ENCODE peak calls at places on chromosomes 6 and 20, in seven cellular contexts. One of them, this sample, is unnamed.

GRCh38 chr6:55836481-55836880 is 38.9 kb downstream of the BMP5 start:
- DNase-seq in GM12878: no peak
- DNase-seq in endothelial cell of umbilical vein: no peak
- DNase-seq in heart left ventricle: no peak
- DNase-seq in astrocyte: no peak
- DNase-seq in coronary artery: no peak
- DNase-seq in pancreas: no peak
- DNase-seq in this sample: no peak

GRCh38 chr6:155108070-155108815 is 113.1 kb downstream of the TIAM2 start:
- DNase-seq in heart left ventricle: no peak
- DNase-seq in endothelial cell of umbilical vein: peak
- DNase-seq in GM12878: no peak
- DNase-seq in coronary artery: no peak
- DNase-seq in pancreas: no peak
- DNase-seq in astrocyte: peak
- DNase-seq in this sample: no peak

GRCh38 chr6:26553264-26553738 is 15.1 kb downstream of the HMGN4 start:
- DNase-seq in endothelial cell of umbilical vein: peak
- DNase-seq in coronary artery: no peak
- DNase-seq in astrocyte: peak
- DNase-seq in pancreas: peak
- DNase-seq in heart left ventricle: peak
- DNase-seq in GM12878: no peak
- DNase-seq in this sample: peak

GRCh38 chr6:139982652-139983051 is 608.2 kb upstream of the CITED2 start:
- DNase-seq in endothelial cell of umbilical vein: peak
- DNase-seq in coronary artery: no peak
- DNase-seq in pancreas: no peak
- DNase-seq in GM12878: no peak
- DNase-seq in heart left ventricle: no peak
- DNase-seq in astrocyte: peak
- DNase-seq in this sample: no peak

GRCh38 chr6:38404355-38404754 is 235.4 kb downstream of the BTBD9 start:
- DNase-seq in GM12878: peak
- DNase-seq in coronary artery: no peak
- DNase-seq in endothelial cell of umbilical vein: peak
- DNase-seq in astrocyte: peak
- DNase-seq in pancreas: no peak
- DNase-seq in heart left ventricle: no peak
- DNase-seq in this sample: no peak

GRCh38 chr20:25341716-25342680 is 48.6 kb downstream of the ABHD12 start:
- DNase-seq in pancreas: no peak
- DNase-seq in endothelial cell of umbilical vein: no peak
- DNase-seq in coronary artery: no peak
- DNase-seq in heart left ventricle: no peak
- DNase-seq in GM12878: no peak
- DNase-seq in astrocyte: peak
- DNase-seq in this sample: no peak

GRCh38 chr6:28488916-28489365 is 26.7 kb downstream of the GPX6 start:
- DNase-seq in heart left ventricle: no peak
- DNase-seq in GM12878: peak
- DNase-seq in astrocyte: peak
- DNase-seq in endothelial cell of umbilical vein: peak
- DNase-seq in coronary artery: no peak
- DNase-seq in pancreas: no peak
- DNase-seq in this sample: no peak

GRCh38 chr20:25310268-25310920 is 62.5 kb downstream of the PYGB start:
- DNase-seq in heart left ventricle: no peak
- DNase-seq in coronary artery: no peak
- DNase-seq in astrocyte: peak
- DNase-seq in pancreas: peak
- DNase-seq in endothelial cell of umbilical vein: peak
- DNase-seq in GM12878: peak
- DNase-seq in this sample: no peak

GRCh38 chr6:31569861-31570536 is 2.1 kb upstream of the LTA start:
- DNase-seq in GM12878: no peak
- DNase-seq in pancreas: no peak
- DNase-seq in coronary artery: no peak
- DNase-seq in heart left ventricle: no peak
- DNase-seq in astrocyte: no peak
- DNase-seq in endothelial cell of umbilical vein: no peak
- DNase-seq in this sample: no peak

GRCh38 chr20:34061695-34062094 is 50.3 kb downstream of the EIF2S2 start:
- DNase-seq in endothelial cell of umbilical vein: no peak
- DNase-seq in heart left ventricle: no peak
- DNase-seq in astrocyte: no peak
- DNase-seq in pancreas: no peak
- DNase-seq in GM12878: peak
- DNase-seq in coronary artery: no peak
- DNase-seq in this sample: no peak

GRCh38 chr6:43842231-43842794 is 72.3 kb downstream of the VEGFA start:
- DNase-seq in heart left ventricle: no peak
- DNase-seq in pancreas: no peak
- DNase-seq in astrocyte: peak
- DNase-seq in GM12878: no peak
- DNase-seq in endothelial cell of umbilical vein: no peak
- DNase-seq in coronary artery: no peak
- DNase-seq in this sample: no peak

GRCh38 chr6:111604259-111605099 is 1.2 kb downstream of the TRAF3IP2 start:
- DNase-seq in coronary artery: peak
- DNase-seq in astrocyte: peak
- DNase-seq in endothelial cell of umbilical vein: peak
- DNase-seq in heart left ventricle: peak
- DNase-seq in GM12878: no peak
- DNase-seq in pancreas: peak
- DNase-seq in this sample: peak

GRCh38 chr6:77341058-77341986 is 122.0 kb downstream of the HTR1B start:
- DNase-seq in astrocyte: no peak
- DNase-seq in GM12878: no peak
- DNase-seq in endothelial cell of umbilical vein: peak
- DNase-seq in heart left ventricle: peak
- DNase-seq in coronary artery: no peak
- DNase-seq in pancreas: peak
- DNase-seq in this sample: no peak

GRCh38 chr6:154502564-154502963 is 7.9 kb downstream of the CNKSR3 start:
- DNase-seq in heart left ventricle: no peak
- DNase-seq in coronary artery: no peak
- DNase-seq in endothelial cell of umbilical vein: no peak
- DNase-seq in pancreas: no peak
- DNase-seq in GM12878: no peak
- DNase-seq in astrocyte: no peak
- DNase-seq in this sample: no peak

GRCh38 chr20:34941224-34941623 is 14.4 kb downstream of the GSS start:
- DNase-seq in coronary artery: no peak
- DNase-seq in heart left ventricle: no peak
- DNase-seq in astrocyte: no peak
- DNase-seq in pancreas: no peak
- DNase-seq in endothelial cell of umbilical vein: peak
- DNase-seq in GM12878: no peak
- DNase-seq in this sample: no peak

GRCh38 chr20:13947719-13948118 is 42.7 kb downstream of the SEL1L2 start:
- DNase-seq in coronary artery: no peak
- DNase-seq in astrocyte: no peak
- DNase-seq in GM12878: no peak
- DNase-seq in heart left ventricle: no peak
- DNase-seq in endothelial cell of umbilical vein: no peak
- DNase-seq in pancreas: no peak
- DNase-seq in this sample: no peak

GRCh38 chr6:20186981-20187380 is 25.3 kb downstream of the MBOAT1 start:
- DNase-seq in GM12878: no peak
- DNase-seq in endothelial cell of umbilical vein: no peak
- DNase-seq in pancreas: no peak
- DNase-seq in coronary artery: no peak
- DNase-seq in astrocyte: peak
- DNase-seq in heart left ventricle: no peak
- DNase-seq in this sample: no peak

GRCh38 chr6:166855416-166855815 is 100.9 kb downstream of the RNASET2 start:
- DNase-seq in coronary artery: no peak
- DNase-seq in heart left ventricle: no peak
- DNase-seq in astrocyte: no peak
- DNase-seq in GM12878: no peak
- DNase-seq in pancreas: no peak
- DNase-seq in endothelial cell of umbilical vein: no peak
- DNase-seq in this sample: no peak

GRCh38 chr6:156943167-156943566 is 166.0 kb downstream of the ARID1B start:
- DNase-seq in astrocyte: peak
- DNase-seq in heart left ventricle: no peak
- DNase-seq in GM12878: no peak
- DNase-seq in coronary artery: no peak
- DNase-seq in pancreas: no peak
- DNase-seq in endothelial cell of umbilical vein: no peak
- DNase-seq in this sample: no peak
- TF ChIP-seq CTCF in astrocyte: no peak
- TF ChIP-seq CTCF in heart left ventricle: no peak
- TF ChIP-seq CTCF in GM12878: no peak
- TF ChIP-seq CTCF in coronary artery: no peak
- TF ChIP-seq CTCF in pancreas: no peak
- TF ChIP-seq CTCF in endothelial cell of umbilical vein: no peak
- TF ChIP-seq CTCF in this sample: no peak

DNA sequence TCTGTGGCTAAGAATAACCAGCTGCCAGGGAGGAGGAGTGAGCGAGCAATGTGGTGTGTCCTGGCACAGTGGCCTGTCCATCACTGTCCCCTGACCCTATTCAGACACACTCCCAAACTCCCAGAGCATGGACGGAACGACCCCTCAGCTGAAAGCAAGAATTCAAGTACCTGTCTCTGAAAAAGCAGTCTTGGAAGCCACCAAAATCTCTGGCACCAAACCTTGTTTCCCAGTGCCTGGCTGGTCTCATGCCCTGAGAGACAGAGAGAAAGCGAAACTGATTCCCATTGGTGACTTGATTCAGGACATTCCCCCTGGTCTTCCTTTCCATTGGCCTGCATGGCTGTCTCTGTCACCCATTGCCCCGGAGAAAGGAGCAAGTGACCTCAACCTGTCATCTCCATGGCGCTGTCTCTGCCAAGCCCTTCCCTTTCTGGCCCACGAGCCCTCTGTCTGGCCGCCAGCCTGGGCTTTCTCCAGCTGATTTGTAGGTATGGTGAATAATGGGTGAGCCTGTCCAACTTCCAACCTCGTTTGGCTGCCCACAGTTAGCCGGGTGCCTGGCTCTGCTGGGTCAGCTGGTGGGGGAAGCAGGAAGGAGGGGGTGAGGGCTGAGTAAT is at the start of gene DDO:
- DNase-seq in heart left ventricle: peak
- DNase-seq in coronary artery: peak
- DNase-seq in pancreas: peak
- DNase-seq in astrocyte: peak
- DNase-seq in endothelial cell of umbilical vein: peak
- DNase-seq in GM12878: no peak
- DNase-seq in this sample: peak
- H3K27ac ChIP-seq in heart left ventricle: peak
- H3K27ac ChIP-seq in coronary artery: peak
- H3K27ac ChIP-seq in pancreas: peak
- H3K27ac ChIP-seq in astrocyte: no peak
- H3K27ac ChIP-seq in endothelial cell of umbilical vein: no peak
- H3K27ac ChIP-seq in GM12878: no peak
- H3K27ac ChIP-seq in this sample: peak

DNA sequence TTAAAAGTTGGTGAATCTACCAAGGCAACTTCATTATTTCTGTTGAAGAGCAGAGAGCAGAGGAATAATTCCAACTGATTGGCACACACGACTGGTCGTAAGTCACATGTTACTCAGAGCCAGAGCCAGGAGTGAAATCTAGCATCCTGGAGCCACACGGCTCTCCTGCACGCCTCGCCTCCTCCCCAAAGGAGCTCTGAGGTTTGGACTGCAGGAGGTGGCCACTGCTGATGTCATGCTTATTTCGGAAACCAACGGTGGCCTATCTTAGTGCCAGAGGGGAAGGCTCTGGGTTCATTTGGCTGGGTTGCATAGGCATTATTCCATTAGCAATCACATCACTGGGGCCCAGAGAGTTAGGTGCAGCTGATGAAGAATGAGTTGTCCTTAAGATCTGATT is 123.5 kb upstream of the RALGAPA2 start:
- DNase-seq in astrocyte: no peak
- DNase-seq in GM12878: no peak
- DNase-seq in pancreas: no peak
- DNase-seq in coronary artery: no peak
- DNase-seq in heart left ventricle: no peak
- DNase-seq in endothelial cell of umbilical vein: no peak
- DNase-seq in this sample: no peak
- TF ChIP-seq CTCF in astrocyte: no peak
- TF ChIP-seq CTCF in GM12878: no peak
- TF ChIP-seq CTCF in pancreas: no peak
- TF ChIP-seq CTCF in coronary artery: no peak
- TF ChIP-seq CTCF in heart left ventricle: no peak
- TF ChIP-seq CTCF in endothelial cell of umbilical vein: no peak
- TF ChIP-seq CTCF in this sample: no peak

DNA sequence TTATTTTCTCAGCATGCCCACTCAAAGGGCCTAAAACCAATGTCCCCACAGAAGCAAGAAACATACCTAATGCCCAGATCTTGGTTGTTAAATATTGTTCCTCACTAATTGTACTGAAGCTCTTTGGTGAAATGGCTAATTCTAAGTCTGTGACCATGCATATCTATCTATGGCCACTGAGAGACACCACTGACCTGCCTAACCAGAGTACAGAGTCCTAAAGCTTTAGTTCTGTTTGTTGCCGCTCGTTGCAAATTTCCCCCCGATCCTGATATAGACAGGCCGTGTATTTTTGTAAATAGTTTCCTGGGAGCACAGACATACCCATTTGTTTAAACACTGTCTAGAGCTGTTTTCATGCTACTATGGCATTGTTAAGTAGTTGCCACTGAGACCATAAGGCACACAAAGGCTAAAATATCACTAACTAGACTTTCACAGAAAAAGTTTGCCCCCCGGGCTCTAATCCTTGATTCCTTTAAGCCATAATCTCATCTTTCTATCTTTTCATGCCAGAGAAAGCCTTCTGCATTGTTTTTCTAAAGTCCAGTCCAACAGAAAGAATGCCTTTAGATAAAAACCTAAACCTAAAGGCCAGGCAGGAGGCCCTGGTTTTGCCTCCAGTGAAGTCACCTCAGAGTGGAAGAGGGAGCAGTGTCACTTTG is 48.7 kb downstream of the DNAAF9 start:
- DNase-seq in astrocyte: no peak
- DNase-seq in coronary artery: no peak
- DNase-seq in pancreas: no peak
- DNase-seq in endothelial cell of umbilical vein: no peak
- DNase-seq in heart left ventricle: no peak
- DNase-seq in GM12878: no peak
- DNase-seq in this sample: no peak
- H3K27ac ChIP-seq in astrocyte: no peak
- H3K27ac ChIP-seq in coronary artery: no peak
- H3K27ac ChIP-seq in pancreas: no peak
- H3K27ac ChIP-seq in endothelial cell of umbilical vein: no peak
- H3K27ac ChIP-seq in heart left ventricle: no peak
- H3K27ac ChIP-seq in GM12878: no peak
- H3K27ac ChIP-seq in this sample: no peak

This sample was measured in right atrium auricular region.